ENCODE peak calls at places on chromosomes 5 and 9, in six cellular contexts. T is activated T-cell treated with anti-CD3 and anti-CD28 coated beads for 1 hour; X is T follicular helper cell; D is tibial nerve; Y is activated naive CD4-positive, alpha-beta T cell treated with anti-CD3 and anti-CD28 coated beads, Interleukin-2, amount 10 ng/mL, durations not matched to agents 7 days and 5 days; S is HTR-8/SVneo. V is an unnamed sample.
A peak's percentile ranks its signal among the peaks of the same experiment; 100 is the strongest.

GRCh38 chr5:115389799-115390382 is 93.4 kb upstream of the CCDC112 start:
- DNase-seq in T (no peak), X (no peak), D (no peak), Y (no peak), S (no peak), V (no peak)

GRCh38 chr9:106060885-106061284 is 366.5 kb downstream of the TMEM38B start:
- DNase-seq in T (no peak), X (no peak), D (no peak), Y (no peak), S (no peak), V (no peak)

GRCh38 chr5:55649963-55650362 is 62.2 kb downstream of the SLC38A9 start:
- DNase-seq in T (no peak), X (no peak), D (no peak), Y (no peak), S (no peak), V (no peak)

GRCh38 chr9:96566401-96567202 is 53.0 kb downstream of the CDC14B start:
- DNase-seq in T (peak; percentile 69), X (peak; percentile 64), D (peak; percentile 69), Y (peak; percentile 86), S (peak; percentile 56), V (peak; percentile 62)

GRCh38 chr5:172857982-172858381 is 23.9 kb downstream of the ERGIC1 start:
- DNase-seq in T (no peak), X (no peak), D (no peak), Y (no peak), S (no peak), V (no peak)

GRCh38 chr5:58871648-58872242 is 288.9 kb downstream of the RAB3C start:
- DNase-seq in T (peak; percentile 9), X (peak; percentile 4), D (no peak), Y (peak; percentile 42), S (peak; percentile 31), V (no peak)

GRCh38 chr5:32303755-32304120 is 9.0 kb downstream of the MTMR12 start:
- DNase-seq in T (no peak), X (no peak), D (no peak), Y (no peak), S (no peak), V (no peak)

GRCh38 chr9:6997330-6997729 is 239.6 kb downstream of the KDM4C start:
- DNase-seq in T (no peak), X (no peak), D (no peak), Y (no peak), S (peak; percentile 5), V (no peak)

GRCh38 chr5:131981516-131981915 is 29.9 kb downstream of the ACSL6 start:
- DNase-seq in T (no peak), X (no peak), D (no peak), Y (no peak), S (no peak), V (no peak)

GRCh38 chr5:9818340-9818845 is 188.2 kb upstream of the TAS2R1 start:
- DNase-seq in T (no peak), X (no peak), D (no peak), Y (no peak), S (no peak), V (no peak)

GRCh38 chr9:16625106-16625505 is 245.4 kb downstream of the BNC2 start:
- DNase-seq in T (no peak), X (no peak), D (no peak), Y (no peak), S (no peak), V (no peak)

GRCh38 chr9:74887981-74888370 is 255 bp upstream of the TRPM6 start:
- DNase-seq in T (no peak), X (no peak), D (no peak), Y (no peak), S (no peak), V (no peak)

GRCh38 chr9:38087934-38088925 is 19.2 kb upstream of the SHB start:
- DNase-seq in T (peak; percentile 71), X (peak; percentile 56), D (peak; percentile 55), Y (peak; percentile 78), S (peak; percentile 51), V (peak; percentile 59)

GRCh38 chr5:174413520-174414314 is 310.7 kb upstream of the MSX2 start:
- DNase-seq in T (no peak), X (no peak), D (no peak), Y (no peak), S (no peak), V (no peak)

GRCh38 chr5:55177078-55177477 is 4.1 kb upstream of the CDC20B start:
- DNase-seq in T (no peak), X (no peak), D (no peak), Y (no peak), S (no peak), V (no peak)

GRCh38 chr9:135463140-135463539 is 16.4 kb upstream of the PPP1R26 start:
- DNase-seq in T (no peak), X (no peak), D (no peak), Y (no peak), S (peak; percentile 56), V (no peak)

GRCh38 chr5:178125253-178125916 is 5.4 kb upstream of the RMND5B start:
- DNase-seq in T (no peak), X (no peak), D (no peak), Y (no peak), S (no peak), V (no peak)